ENCODE peak calls at places on chromosomes 11 and 22, in six cellular contexts. N is stimulated activated CD4-positive, alpha-beta T cell treated with anti-CD3 and anti-CD28 coated beads, Interleukin-15, amount 100 ng/mL, for 24 hours; G is hepatocyte; Z is iPS-NIHi11; O is GM18507; S is fibroblast of lung. Q is an unnamed sample.

GRCh38 chr11:130580372-130580771 is 131.9 kb downstream of the ADAMTS15 start:
- DNase-seq in S (peak; percentile 99), Z (peak; percentile 75), N (no peak), G (no peak), O (no peak), Q (no peak)

GRCh38 chr11:12813371-12814225 is 139.4 kb downstream of the TEAD1 start:
- DNase-seq in S (peak; percentile 81), N (no peak), G (no peak), O (no peak), Z (no peak), Q (no peak)

GRCh38 chr11:18650859-18651557 is 16.9 kb upstream of the SPTY2D1 start:
- DNase-seq in S (peak; percentile 18), Z (peak; percentile 62), N (peak; percentile 53), O (peak; percentile 35), G (peak; percentile 60), Q (peak; percentile 43)

GRCh38 chr11:827861-828167 is at the start of gene CRACR2B:
- DNase-seq in S (no peak), N (no peak), O (no peak), G (no peak), Z (no peak), Q (no peak)

GRCh38 chr22:46010951-46011626 is 34.1 kb upstream of the WNT7B start:
- DNase-seq in O (no peak), S (no peak), Z (no peak), N (no peak), G (no peak), Q (no peak)

GRCh38 chr11:82675838-82676237 is 57.8 kb downstream of the FAM181B start:
- DNase-seq in Z (no peak), O (no peak), N (no peak), G (no peak), S (no peak), Q (no peak)

GRCh38 chr11:78594814-78595213 is 20.1 kb upstream of the NARS2 start:
- DNase-seq in S (no peak), O (no peak), G (no peak), N (no peak), Z (peak; percentile 21), Q (no peak)

GRCh38 chr11:133931449-133932060 is 25.2 kb downstream of the IGSF9B start:
- DNase-seq in G (no peak), O (no peak), Z (no peak), N (no peak), S (no peak), Q (no peak)

GRCh38 chr11:73383249-73384126 is 7.3 kb downstream of the RELT start:
- DNase-seq in O (no peak), Z (no peak), G (peak; percentile 46), S (no peak), N (no peak), Q (no peak)

GRCh38 chr11:37788141-37788877 is 1190.3 kb upstream of the RAG2 start:
- DNase-seq in N (no peak), S (peak; percentile 98), G (no peak), O (no peak), Z (no peak), Q (no peak)

GRCh38 chr11:78420796-78421209 is 3.2 kb upstream of the GAB2 start:
- DNase-seq in O (no peak), Z (no peak), G (peak; percentile 47), S (peak; percentile 88), N (peak; percentile 69), Q (no peak)

GRCh38 chr22:38248280-38248679 is 24.5 kb downstream of the TMEM184B start:
- DNase-seq in N (no peak), Z (no peak), G (no peak), O (no peak), S (no peak), Q (no peak)

GRCh38 chr11:58832246-58832645 is 12.3 kb downstream of the GLYATL2 start:
- DNase-seq in O (no peak), S (peak; percentile 44), G (peak; percentile 45), N (no peak), Z (no peak), Q (no peak)

GRCh38 chr11:72250661-72251465 is 6.9 kb upstream of the PHOX2A start:
- DNase-seq in O (no peak), N (no peak), S (no peak), G (no peak), Z (no peak), Q (no peak)

Q was measured in GM19239.